ENCODE peak calls at places on chromosomes 2 and 18, in seven cellular contexts. K, R, C, M, Q, S and N are unnamed samples. For H3K4me1, the result is how much of the 10 kb centered on the place peaks cover.

GRCh38 chr2:20104900-20105545 is 53.6 kb upstream of the LAPTM4A start:
- DNase-seq in R (no peak), S (no peak), M (no peak), C (no peak), K (no peak), Q (no peak), N (no peak)

GRCh38 chr2:229273384-229274338 is 2.6 kb upstream of the PID1 start:
- DNase-seq in R (peak), K (peak), Q (no peak), S (peak), M (peak), C (peak), N (peak)

GRCh38 chr2:94982661-94983060 is 42.8 kb upstream of the MAL start:
- DNase-seq in K (no peak), S (no peak), Q (no peak), M (no peak), C (no peak), R (no peak), N (no peak)

GRCh38 chr2:42934568-42935258 is 142.3 kb upstream of the HAAO start:
- DNase-seq in S (no peak), R (no peak), C (no peak), Q (no peak), K (no peak), M (no peak), N (no peak)

GRCh38 chr2:71664161-71664560 is 210.8 kb downstream of the DYSF start:
- DNase-seq in S (no peak), K (no peak), Q (no peak), M (no peak), C (peak), R (no peak), N (no peak)

GRCh38 chr2:48114256-48114655 is 208.0 kb upstream of the FBXO11 start:
- DNase-seq in C (no peak), Q (no peak), M (no peak), R (peak), K (peak), S (peak), N (peak)

GRCh38 chr2:224999784-225000183 is 42.5 kb downstream of the DOCK10 start:
- DNase-seq in R (no peak), Q (no peak), C (no peak), M (no peak), K (no peak), S (no peak), N (no peak)

GRCh38 chr2:215498411-215498810 is 62.5 kb upstream of the FN1 start:
- DNase-seq in M (peak), Q (no peak), S (no peak), C (no peak), R (no peak), K (no peak), N (no peak)

GRCh38 chr18:12637393-12637792 is 20.5 kb downstream of the SPIRE1 start:
- DNase-seq in R (no peak), S (no peak), Q (no peak), K (no peak), M (no peak), C (no peak), N (no peak)

GRCh38 chr2:145119225-145119624 is 599.3 kb upstream of the ZEB2 start:
- DNase-seq in C (no peak), S (no peak), R (no peak), M (no peak), Q (no peak), K (no peak), N (no peak)

GRCh38 chr2:128374711-128375413 is 56.2 kb upstream of the HS6ST1 start:
- DNase-seq in C (no peak), R (no peak), M (peak), S (no peak), Q (no peak), K (no peak), N (no peak)

GRCh38 chr18:46469186-46469915 is 187.7 kb downstream of the LOXHD1 start:
- DNase-seq in C (no peak), M (peak), Q (no peak), R (no peak), K (no peak), S (no peak), N (no peak)

GRCh38 chr2:41768301-41768700 is 279.5 kb upstream of the PKDCC start:
- DNase-seq in M (no peak), K (no peak), S (no peak), Q (no peak), R (no peak), C (no peak), N (no peak)

DNA sequence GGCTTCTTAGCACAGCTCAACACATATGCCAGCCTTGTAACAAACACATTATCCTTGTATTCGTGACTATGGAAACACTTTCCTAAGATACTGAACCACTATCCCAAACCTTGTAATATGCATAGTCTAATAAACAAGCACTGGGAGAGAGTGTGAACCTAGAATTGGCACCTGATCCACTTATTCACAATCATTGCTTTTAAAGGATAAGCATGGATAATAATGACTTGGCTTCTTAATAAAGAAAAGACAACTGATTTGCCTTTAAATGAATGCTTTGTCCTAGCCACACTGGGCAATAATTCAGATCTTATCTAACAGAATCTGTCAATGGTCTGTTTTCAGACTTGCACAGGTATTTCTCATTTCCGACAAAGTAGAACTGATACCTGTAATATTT is 39.9 kb upstream of the RNU4ATAC start:
- DNase-seq in Q (no peak), S (no peak), M (no peak), R (no peak), C (no peak), K (no peak), N (no peak)
- H3K4me3 ChIP-seq in Q (no peak), S (no peak), M (no peak), R (no peak), C (no peak), K (no peak), N (no peak)

GRCh38 chr2:36554531-36554930 is 43.4 kb downstream of the FEZ2 start:
- DNase-seq in M (no peak), S (no peak), C (no peak), R (no peak), K (no peak), Q (no peak), N (no peak)

GRCh38 chr2:36559221-36559942 is 38.6 kb downstream of the FEZ2 start:
- DNase-seq in S (no peak), R (no peak), K (no peak), M (no peak), Q (no peak), C (no peak), N (no peak)

GRCh38 chr2:36553690-36554089 is 44.3 kb downstream of the FEZ2 start:
- DNase-seq in M (no peak), Q (no peak), R (no peak), K (no peak), S (no peak), C (no peak), N (no peak)

GRCh38 chr2:36555789-36556188 is 42.2 kb downstream of the FEZ2 start:
- DNase-seq in S (no peak), Q (no peak), M (no peak), C (no peak), K (no peak), R (no peak), N (no peak)

DNA sequence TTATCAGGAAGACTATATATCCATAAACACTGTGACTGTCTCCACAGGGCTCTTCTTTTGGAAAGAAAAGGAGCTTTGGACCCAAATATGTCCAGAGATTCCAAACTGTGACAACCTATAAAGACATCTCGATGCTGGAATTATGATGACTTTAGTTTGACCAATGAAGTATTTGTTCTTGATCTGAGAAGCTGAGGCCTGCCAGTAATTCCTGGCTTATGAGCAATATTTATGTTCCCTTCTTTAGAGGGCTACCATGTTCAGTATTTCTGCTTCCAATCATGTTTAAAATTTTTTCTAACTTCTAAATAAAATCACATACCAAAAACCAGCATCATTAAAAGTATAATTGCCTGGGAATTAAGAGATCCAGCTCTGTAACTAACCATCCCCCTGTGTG is 41.1 kb downstream of the FEZ2 start:
- DNase-seq in Q (no peak), C (no peak), R (no peak), S (no peak), M (no peak), K (no peak), N (no peak)
- H3K4me1 ChIP-seq in Q (under half), C (under half), R (under half), S (under half), M (under half), K (under half), N (under half)

DNA sequence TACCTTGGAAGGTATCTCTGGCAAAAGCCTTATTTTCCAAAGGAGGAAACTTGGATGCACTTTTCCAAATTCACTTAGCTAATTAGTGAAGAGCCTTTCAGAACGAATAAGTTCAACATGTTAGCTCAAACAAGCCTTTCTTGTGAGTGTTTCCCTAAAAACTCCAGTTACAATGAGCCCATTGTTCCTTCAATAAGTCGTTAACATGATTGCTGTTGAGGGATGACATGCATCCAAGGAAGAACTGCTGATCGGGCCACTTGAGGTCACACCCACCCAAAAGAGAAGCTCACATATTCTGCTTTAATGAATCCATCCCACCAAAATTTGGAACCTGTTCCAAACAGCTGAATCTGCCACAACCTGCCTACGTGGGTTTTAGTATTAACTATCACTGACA is 48.1 kb upstream of the SLC35G4 start:
- DNase-seq in S (no peak), R (no peak), C (no peak), Q (no peak), K (no peak), M (no peak), N (no peak)
- H3K4me3 ChIP-seq in S (no peak), R (no peak), C (no peak), Q (no peak), K (no peak), M (no peak), N (no peak)

GRCh38 chr2:1713839-1714236 is 30.5 kb downstream of the PXDN start:
- DNase-seq in S (no peak), C (no peak), Q (no peak), R (no peak), M (no peak), K (no peak), N (no peak)
- H3K4me1 ChIP-seq in S (under half), C (half or more), Q (under half), R (under half), M (under half), K (under half), N (under half)

DNA sequence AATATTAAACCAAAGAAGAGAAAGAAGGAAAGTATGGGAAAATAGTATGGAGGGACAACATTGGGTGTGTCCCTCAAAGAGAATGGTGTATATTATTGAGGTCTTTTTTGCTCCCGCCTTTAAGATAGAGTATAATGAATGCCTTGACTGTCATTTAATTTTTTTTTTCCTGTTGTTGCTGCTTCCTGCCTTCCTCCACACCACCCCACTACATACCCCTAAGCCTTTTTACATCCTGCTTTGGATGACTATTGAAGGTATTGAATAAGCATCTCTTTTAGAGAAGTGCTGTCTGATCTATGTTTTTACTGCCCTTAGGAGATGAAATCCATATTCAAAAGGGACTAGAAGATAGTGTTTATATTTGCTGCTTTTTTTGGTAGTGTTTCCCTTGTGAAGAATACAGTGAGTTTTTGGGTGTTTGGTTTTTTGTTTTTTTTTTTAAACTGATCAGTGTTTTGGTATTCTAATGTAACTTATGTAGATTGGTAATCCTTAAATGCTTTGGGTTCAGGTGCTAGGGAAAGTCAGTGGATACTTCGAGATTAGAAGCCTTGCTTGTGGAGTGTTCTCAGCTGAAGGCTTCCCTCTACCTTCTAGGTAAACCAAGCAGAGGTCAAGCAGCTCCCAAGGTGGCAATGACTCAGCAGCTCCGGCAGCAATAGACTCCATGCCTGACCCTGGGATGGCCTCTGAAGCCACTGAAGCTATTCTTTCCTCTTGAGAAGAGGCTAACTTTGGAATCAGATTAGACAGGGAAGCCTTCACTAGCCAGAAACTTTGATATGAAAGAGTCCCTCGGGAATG is 5.0 kb downstream of the FZD7 start:
- DNase-seq in S (peak), Q (no peak), R (peak), C (no peak), M (peak), K (no peak), N (no peak)
- H3K4me3 ChIP-seq in S (no peak), Q (no peak), R (no peak), C (peak), M (no peak), K (no peak), N (no peak)

DNA sequence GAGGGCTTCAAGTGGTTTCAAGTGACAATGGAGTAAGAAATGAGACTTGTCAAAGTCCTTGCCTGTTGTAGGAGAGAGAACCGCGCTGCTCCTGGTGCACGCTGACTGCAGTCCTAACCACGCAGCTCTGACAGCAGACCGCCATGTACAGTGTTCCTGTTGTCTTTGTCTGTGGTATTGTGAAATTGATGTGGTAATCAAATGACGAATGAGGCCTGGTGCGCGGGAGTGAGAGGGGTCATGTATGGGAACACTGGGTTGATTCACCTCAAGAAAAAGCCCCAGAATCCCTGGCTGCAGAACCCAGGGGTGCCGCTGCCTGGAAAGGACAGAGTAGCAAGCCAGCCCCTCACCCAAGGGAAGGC is 64.0 kb downstream of the INPP4A start:
- DNase-seq in S (no peak), R (peak), Q (peak), C (peak), K (no peak), M (no peak), N (no peak)
- H3K4me1 ChIP-seq in S (under half), R (half or more), Q (half or more), C (half or more), K (under half), M (under half), N (under half)

GRCh38 chr2:130381619-130382018 is 25.8 kb downstream of the PTPN18 start:
- DNase-seq in C (no peak), Q (no peak), S (no peak), K (peak), M (no peak), R (no peak), N (no peak)

GRCh38 chr2:130378898-130379214 is 23.0 kb downstream of the PTPN18 start:
- DNase-seq in K (peak), M (no peak), R (no peak), S (no peak), C (peak), Q (no peak), N (no peak)

GRCh38 chr2:130382313-130382917 is 26.6 kb downstream of the PTPN18 start:
- DNase-seq in K (peak), Q (no peak), R (no peak), M (no peak), C (peak), S (no peak), N (no peak)

GRCh38 chr2:130380096-130380934 is 24.5 kb downstream of the PTPN18 start:
- DNase-seq in C (peak), S (no peak), R (peak), M (no peak), Q (no peak), K (peak), N (no peak)

DNA sequence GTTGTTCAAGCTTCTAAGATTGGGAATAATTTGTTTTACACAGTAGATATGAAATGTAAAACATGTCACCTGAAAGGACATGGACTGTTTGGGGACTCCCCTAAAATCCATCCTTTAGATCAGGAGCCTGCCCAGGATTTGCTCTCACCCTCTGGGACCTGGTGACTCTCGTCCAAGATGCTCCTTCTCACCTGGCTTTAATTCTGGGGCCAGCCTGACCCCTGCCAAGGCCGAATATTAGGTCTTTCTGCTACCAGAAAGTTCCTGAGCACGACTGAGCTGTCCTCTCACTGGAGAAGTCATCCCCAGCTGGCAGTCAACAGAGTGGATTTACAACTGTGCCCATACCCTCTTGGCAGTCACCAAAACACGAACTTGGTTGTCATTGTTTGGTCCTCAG is 25.3 kb downstream of the PTPN18 start:
- DNase-seq in M (no peak), K (no peak), R (no peak), C (peak), Q (no peak), S (no peak), N (no peak)
- H3K4me3 ChIP-seq in M (no peak), K (no peak), R (no peak), C (no peak), Q (no peak), S (no peak), N (no peak)

GRCh38 chr2:241771286-241772062 is 5.1 kb upstream of the GAL3ST2 start:
- DNase-seq in M (peak), K (peak), S (no peak), R (no peak), C (peak), Q (no peak), N (no peak)
- H3K4me1 ChIP-seq in M (under half), K (under half), S (under half), R (half or more), C (under half), Q (under half), N (under half)

GRCh38 chr2:68363731-68364130 is 1.4 kb upstream of the PLEK start:
- DNase-seq in K (peak), Q (no peak), R (no peak), C (no peak), M (no peak), S (no peak), N (no peak)

GRCh38 chr2:68368657-68369339 is 3.7 kb downstream of the PLEK start:
- DNase-seq in C (no peak), K (peak), Q (no peak), R (no peak), S (no peak), M (no peak), N (no peak)

GRCh38 chr2:68365087-68365486 is at the start of gene PLEK:
- DNase-seq in R (no peak), C (peak), S (no peak), Q (no peak), M (no peak), K (peak), N (peak)

GRCh38 chr2:68367918-68368656 is 3.0 kb downstream of the PLEK start:
- DNase-seq in Q (no peak), M (no peak), R (no peak), C (no peak), K (peak), S (no peak), N (no peak)

GRCh38 chr2:68366083-68366560 is 1.0 kb downstream of the PLEK start:
- DNase-seq in R (no peak), K (peak), S (no peak), Q (no peak), M (no peak), C (no peak), N (no peak)
- H3K4me3 ChIP-seq in R (no peak), K (peak), S (no peak), Q (peak), M (no peak), C (no peak), N (peak)